ENCODE peak calls at places on chromosomes 3 and 15, in ten cellular contexts. N is stimulated activated CD4-positive, alpha-beta T cell treated with anti-CD3 and anti-CD28 coated beads, Interleukin-1b, Interleukin-23, amount 100 ng/mL, for 4 hours; R is D341Med; J is HCT116; D is fibroblast of the conjunctiva; L is left cardiac atrium; S is endothelial cell; C is AG10803; F is Peyer's patch; Q is activated CD4-positive, alpha-beta T cell treated with anti-CD3 and anti-CD28 coated beads, Interleukin-2, amount 50 U/mL, for 48 hours. A is an unnamed sample.

GRCh38 chr15:27027229-27027628 is 56.2 kb downstream of the GABRG3 start:
- DNase-seq in S (no peak), C (no peak), L (no peak), Q (no peak), R (no peak), F (no peak), J (no peak), D (no peak), N (no peak), A (no peak)

GRCh38 chr3:66748175-66748876 is 247.5 kb upstream of the LRIG1 start:
- DNase-seq in S (no peak), N (no peak), D (no peak), L (no peak), R (no peak), J (no peak), F (no peak), Q (no peak), C (peak; percentile 38), A (no peak)

GRCh38 chr3:122875547-122876127 is 80.8 kb downstream of the SLC49A4 start:
- DNase-seq in N (no peak), L (no peak), J (no peak), C (no peak), R (no peak), F (no peak), Q (no peak), D (no peak), S (no peak), A (no peak)

GRCh38 chr15:45168751-45169551 is 18.8 kb downstream of the SHF start:
- DNase-seq in D (no peak), J (no peak), R (no peak), Q (no peak), N (no peak), L (no peak), C (no peak), S (no peak), F (peak; percentile 37), A (no peak)

GRCh38 chr3:12979151-12979946 is 93.9 kb downstream of the IQSEC1 start:
- DNase-seq in D (no peak), S (no peak), N (no peak), L (no peak), F (no peak), J (no peak), Q (no peak), C (no peak), R (no peak), A (no peak)

GRCh38 chr15:74816624-74817369 is 4.2 kb downstream of the LMAN1L start:
- DNase-seq in S (no peak), D (no peak), J (no peak), N (no peak), R (no peak), L (no peak), F (peak; percentile 70), C (no peak), Q (no peak), A (no peak)

GRCh38 chr3:44208086-44208485 is 33.6 kb upstream of the TOPAZ1 start:
- DNase-seq in L (no peak), F (no peak), C (peak; percentile 45), Q (no peak), R (no peak), J (no peak), S (no peak), N (no peak), D (no peak), A (no peak)

GRCh38 chr3:156551746-156552145 is 3.2 kb downstream of the SSR3 start:
- DNase-seq in S (no peak), J (no peak), Q (no peak), D (peak; percentile 36), C (peak; percentile 91), L (no peak), F (no peak), N (no peak), R (no peak), A (no peak)

GRCh38 chr15:91855684-91856553 is 2.4 kb downstream of the SLCO3A1 start:
- DNase-seq in L (peak; percentile 31), N (no peak), S (peak; percentile 38), C (no peak), D (no peak), R (peak; percentile 33), F (no peak), J (no peak), Q (no peak), A (peak; percentile 84)

GRCh38 chr3:56254835-56255234 is 213.4 kb downstream of the ERC2 start:
- DNase-seq in L (no peak), D (no peak), Q (no peak), J (no peak), R (no peak), F (no peak), S (no peak), C (peak; percentile 3), N (no peak), A (no peak)

GRCh38 chr15:25185791-25186190 is 231.0 kb downstream of the SNRPN start:
- DNase-seq in C (no peak), Q (no peak), F (peak; percentile 18), N (no peak), D (no peak), R (no peak), J (no peak), S (no peak), L (no peak), A (no peak)